ENCODE peak calls at places on chromosomes 16 and 17, in eight cellular contexts. O, M, S, C, X, U, W and F are unnamed samples. For H3K4me1, the result is how much of the 10 kb centered on the place peaks cover.

GRCh38 chr17:14318109-14318905 is 17.4 kb downstream of the HS3ST3B1 start:
- DNase-seq in O (no peak), M (no peak), S (no peak), C (no peak), X (no peak), U (no peak), W (no peak), F (no peak)

GRCh38 chr16:50434872-50435478 is 66.2 kb upstream of the BRD7 start:
- DNase-seq in O (no peak), M (no peak), S (no peak), C (no peak), X (no peak), U (no peak), W (no peak), F (no peak)

GRCh38 chr17:67431210-67432015 is 54.3 kb downstream of the PITPNC1 start:
- DNase-seq in O (no peak), M (no peak), S (no peak), C (no peak), X (peak), U (peak), W (no peak), F (no peak)

GRCh38 chr16:3536271-3536671 is 35.5 kb downstream of the CLUAP1 start:
- DNase-seq in O (no peak), M (no peak), S (no peak), C (no peak), X (no peak), U (peak), W (no peak), F (no peak)

GRCh38 chr16:80362816-80363215 is 178.0 kb upstream of the DYNLRB2 start:
- DNase-seq in O (no peak), M (no peak), S (no peak), C (no peak), X (no peak), U (no peak), W (no peak), F (no peak)

GRCh38 chr17:66638707-66639479 is 196.0 kb upstream of the CACNG5 start:
- DNase-seq in O (no peak), M (no peak), S (no peak), C (no peak), X (no peak), U (no peak), W (no peak), F (no peak)

GRCh38 chr17:2503627-2504026 is 8.1 kb downstream of the METTL16 start:
- DNase-seq in O (no peak), M (no peak), S (no peak), C (no peak), X (no peak), U (no peak), W (no peak), F (no peak)

GRCh38 chr16:66894948-66895696 is 14.8 kb downstream of the PDP2 start:
- DNase-seq in O (peak), M (peak), S (no peak), C (peak), X (peak), U (peak), W (peak), F (peak)

GRCh38 chr16:1998852-1999801 is 9.4 kb downstream of the SYNGR3 start:
- DNase-seq in O (no peak), M (no peak), S (peak), C (no peak), X (no peak), U (no peak), W (no peak), F (no peak)

GRCh38 chr17:63843387-63844292 is 1.2 kb upstream of the SMARCD2 start:
- DNase-seq in O (peak), M (peak), S (no peak), C (peak), X (peak), U (peak), W (no peak), F (no peak)

GRCh38 chr16:67024384-67024896 is 4.5 kb upstream of the CBFB start:
- DNase-seq in O (no peak), M (no peak), S (no peak), C (peak), X (no peak), U (no peak), W (no peak), F (no peak)

GRCh38 chr17:62110923-62111484 is 45.9 kb upstream of the MED13 start:
- DNase-seq in O (no peak), M (no peak), S (no peak), C (no peak), X (peak), U (no peak), W (no peak), F (no peak)

GRCh38 chr17:81392909-81393654 is 2.2 kb upstream of the BAHCC1 start:
- DNase-seq in O (no peak), M (no peak), S (peak), C (no peak), X (no peak), U (peak), W (no peak), F (no peak)

GRCh38 chr17:28582513-28582912 is 5.8 kb upstream of the ALDOC start:
- DNase-seq in O (no peak), M (no peak), S (no peak), C (no peak), X (no peak), U (no peak), W (no peak), F (no peak)

GRCh38 chr17:79420318-79421243 is 190.3 kb downstream of the RBFOX3 start:
- DNase-seq in O (no peak), M (no peak), S (no peak), C (no peak), X (peak), U (peak), W (no peak), F (no peak)

GRCh38 chr16:70162041-70162451 is 11.5 kb upstream of the CLEC18C start:
- DNase-seq in O (peak), M (peak), S (no peak), C (no peak), X (peak), U (peak), W (no peak), F (no peak)

DNA sequence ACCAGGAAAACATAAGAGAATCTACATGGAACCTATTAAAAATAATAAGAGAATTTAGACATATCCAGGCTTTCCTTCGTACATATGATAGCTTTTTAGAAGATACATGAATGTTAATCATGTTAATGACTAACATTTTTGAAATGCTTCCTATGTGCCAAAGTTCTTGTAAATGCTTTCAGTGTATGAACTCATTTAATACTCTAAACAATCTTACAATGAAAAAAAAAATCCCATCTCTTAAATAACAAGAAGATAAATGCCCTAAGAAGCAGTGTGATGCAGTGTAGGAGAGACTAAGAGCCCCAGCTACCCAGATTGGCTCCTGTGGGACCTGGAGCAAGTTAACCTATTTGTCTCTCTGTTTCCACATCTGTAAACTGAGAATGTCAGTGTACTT is 220.4 kb upstream of the MYOCD start:
- DNase-seq in O (no peak), M (no peak), S (no peak), C (no peak), X (no peak), U (no peak), W (no peak), F (no peak)
- H3K4me1 ChIP-seq in O (under half), M (under half), S (under half), C (under half), X (under half), U (under half), W (under half), F (under half)

GRCh38 chr16:71915350-71915749 is 20.0 kb downstream of the IST1 start:
- DNase-seq in O (no peak), M (no peak), S (no peak), C (no peak), X (no peak), U (no peak), W (no peak), F (no peak)
- H3K4me1 ChIP-seq in O (under half), M (under half), S (under half), C (under half), X (under half), U (under half), W (half or more), F (under half)

GRCh38 chr16:49281481-49281842 is at the start of gene CBLN1:
- DNase-seq in O (no peak), M (no peak), S (no peak), C (no peak), X (no peak), U (no peak), W (no peak), F (no peak)
- H3K4me1 ChIP-seq in O (under half), M (under half), S (under half), C (under half), X (under half), U (under half), W (half or more), F (under half)

DNA sequence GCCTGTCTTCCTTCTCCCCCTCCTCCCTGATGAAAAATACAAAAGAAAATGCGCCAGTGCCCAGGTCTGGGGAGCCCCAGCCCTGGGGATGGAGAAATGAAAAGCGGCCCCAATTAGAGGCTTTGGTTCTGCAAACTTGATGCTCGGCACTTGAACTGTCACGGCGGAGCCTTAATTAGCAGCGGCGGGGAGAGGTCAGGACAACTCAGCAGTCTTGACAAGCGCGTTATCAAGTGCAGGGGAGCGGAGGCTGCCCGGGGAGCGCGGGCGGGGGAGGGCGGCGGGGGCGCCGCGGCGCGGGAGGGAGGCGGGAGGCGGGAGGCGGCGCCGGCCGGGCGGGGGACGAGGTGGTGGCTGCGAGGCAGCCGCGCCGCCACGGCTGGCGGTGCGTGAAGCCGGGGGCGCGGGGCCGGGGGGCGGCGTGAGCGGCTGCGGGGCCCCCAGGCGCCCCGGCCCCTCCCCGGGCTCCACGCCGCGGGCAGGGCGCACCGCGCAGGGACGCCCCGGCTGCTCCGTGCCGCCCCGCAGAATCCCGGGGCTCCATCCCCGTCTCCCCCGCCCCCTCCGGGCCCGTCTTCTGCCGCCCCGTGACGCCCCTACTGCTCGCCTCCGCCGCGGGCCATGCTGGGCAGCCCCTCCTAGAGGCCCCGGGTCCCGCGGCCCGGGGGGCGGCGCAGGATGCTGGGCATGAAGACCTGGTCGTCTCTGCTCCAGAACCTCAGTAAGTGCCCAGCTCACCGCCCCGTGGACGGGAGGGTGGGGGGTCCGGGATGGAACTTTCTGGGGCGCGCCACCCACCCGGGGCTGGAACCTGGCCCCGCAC is 150.5 kb upstream of the GSE1 start:
- DNase-seq in O (no peak), M (no peak), S (no peak), C (no peak), X (no peak), U (no peak), W (no peak), F (no peak)
- H3K4me1 ChIP-seq in O (under half), M (under half), S (under half), C (half or more), X (under half), U (under half), W (half or more), F (under half)

DNA sequence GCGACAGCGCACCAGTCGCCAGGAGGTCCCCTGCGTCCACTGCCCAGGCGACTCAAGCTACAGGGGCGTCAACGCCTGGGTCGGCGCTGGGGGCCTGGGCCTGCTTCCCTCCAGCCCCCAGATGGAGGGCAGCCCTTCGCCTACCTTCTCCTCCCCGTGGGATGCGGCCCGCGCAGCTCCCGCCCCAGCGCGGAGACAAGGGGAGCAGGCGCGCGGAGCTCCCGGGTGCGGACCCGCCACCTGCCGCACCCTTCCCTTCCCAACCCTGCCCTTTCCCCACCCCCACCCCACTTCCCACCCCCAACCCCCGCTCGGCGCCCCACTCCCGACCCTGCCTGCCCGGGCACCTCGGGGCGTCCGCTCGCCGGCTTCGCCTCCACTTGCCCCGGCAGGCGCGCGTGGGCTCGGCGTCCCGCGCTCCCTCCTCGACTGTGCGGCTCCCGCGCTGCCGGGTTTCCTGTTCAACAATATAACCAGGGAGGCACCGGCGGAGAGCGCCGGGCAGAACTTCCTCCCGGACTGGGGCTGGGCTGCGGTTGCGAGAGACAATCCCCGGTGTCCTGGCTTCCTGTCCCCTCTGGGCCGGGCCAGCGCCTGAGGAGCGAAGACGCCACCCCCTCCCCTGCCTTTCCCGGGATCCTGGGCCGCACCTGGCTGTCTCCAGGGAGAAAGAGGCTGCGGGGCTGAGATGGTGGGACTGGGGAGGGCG is at the start of gene ARHGAP27:
- DNase-seq in O (peak), M (peak), S (peak), C (peak), X (no peak), U (peak), W (peak), F (peak)
- H3K4me1 ChIP-seq in O (under half), M (under half), S (under half), C (under half), X (under half), U (under half), W (half or more), F (under half)

GRCh38 chr16:58030136-58030840 is 4.7 kb downstream of the MMP15 start:
- DNase-seq in O (no peak), M (no peak), S (no peak), C (no peak), X (no peak), U (no peak), W (no peak), F (no peak)

GRCh38 chr16:58031016-58031800 is 5.7 kb downstream of the MMP15 start:
- DNase-seq in O (peak), M (no peak), S (no peak), C (no peak), X (no peak), U (no peak), W (no peak), F (no peak)

GRCh38 chr16:58034786-58035185 is 9.2 kb downstream of the MMP15 start:
- DNase-seq in O (no peak), M (no peak), S (no peak), C (no peak), X (no peak), U (no peak), W (no peak), F (no peak)

GRCh38 chr16:58034128-58034685 is 8.7 kb downstream of the MMP15 start:
- DNase-seq in O (no peak), M (no peak), S (peak), C (no peak), X (no peak), U (no peak), W (no peak), F (no peak)

DNA sequence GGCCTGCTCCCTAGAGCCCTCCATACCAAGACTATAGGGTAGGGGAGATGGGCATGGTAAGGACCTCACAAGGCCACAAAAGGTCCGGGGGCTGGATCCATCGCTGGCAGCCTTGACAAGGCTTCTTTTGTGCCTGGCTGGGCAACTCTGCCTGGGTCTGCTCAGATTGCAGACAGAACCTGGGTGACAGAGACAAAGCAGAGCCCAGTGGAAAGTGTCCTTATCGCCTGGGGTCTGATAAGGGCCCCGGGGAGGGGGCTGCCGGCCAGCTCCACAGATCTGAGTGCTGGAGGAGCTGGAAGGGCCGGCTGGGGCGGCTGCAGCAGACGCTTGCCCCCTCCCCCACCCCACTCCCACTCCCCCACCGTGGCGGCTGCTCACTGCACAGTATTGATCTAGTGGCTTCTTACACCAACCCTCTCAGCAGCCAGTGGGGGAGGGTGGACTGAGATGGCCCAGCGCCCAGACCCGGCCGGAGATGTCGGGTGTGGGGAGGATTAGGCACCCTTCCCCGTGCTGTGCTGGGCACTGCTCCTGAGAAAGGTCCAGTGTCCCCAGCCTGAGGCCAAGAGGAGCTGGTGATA is 7.2 kb downstream of the MMP15 start:
- DNase-seq in O (peak), M (no peak), S (peak), C (no peak), X (no peak), U (no peak), W (no peak), F (peak)
- H3K4me1 ChIP-seq in O (under half), M (under half), S (under half), C (under half), X (under half), U (under half), W (half or more), F (under half)

GRCh38 chr16:89152831-89153700 is 18.5 kb upstream of the CDH15 start:
- DNase-seq in O (no peak), M (no peak), S (no peak), C (no peak), X (no peak), U (no peak), W (no peak), F (no peak)
- H3K4me1 ChIP-seq in O (under half), M (under half), S (under half), C (under half), X (under half), U (under half), W (under half), F (under half)

GRCh38 chr17:17942846-17943245 is 29.4 kb downstream of the TOM1L2 start:
- DNase-seq in O (no peak), M (no peak), S (no peak), C (no peak), X (no peak), U (peak), W (no peak), F (no peak)
- H3K4me1 ChIP-seq in O (under half), M (under half), S (under half), C (half or more), X (half or more), U (under half), W (half or more), F (half or more)

DNA sequence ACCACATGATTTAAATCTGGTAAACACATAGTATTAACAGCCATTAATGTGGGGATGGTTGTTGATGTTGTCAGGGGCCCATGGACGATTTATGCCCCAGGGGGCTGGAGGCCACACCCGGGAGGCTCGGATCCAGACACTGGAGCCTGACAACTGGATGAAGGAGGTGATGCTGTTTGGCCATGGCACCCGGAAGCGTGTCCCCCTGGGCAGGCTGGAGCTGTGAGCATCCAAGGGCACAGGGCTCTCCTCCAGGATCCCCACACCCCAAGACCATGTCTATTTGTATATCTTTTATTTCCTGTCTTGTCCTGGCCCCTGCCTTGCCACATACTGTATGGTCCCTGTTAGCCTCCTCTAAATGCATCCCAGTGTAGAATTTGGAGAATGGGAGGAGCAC is 4.6 kb downstream of the RSAD1 start:
- DNase-seq in O (no peak), M (peak), S (no peak), C (no peak), X (no peak), U (no peak), W (no peak), F (no peak)
- H3K4me1 ChIP-seq in O (under half), M (under half), S (under half), C (under half), X (under half), U (under half), W (under half), F (under half)

GRCh38 chr16:8396463-8396862 is 193.8 kb downstream of the TMEM114 start:
- DNase-seq in O (no peak), M (no peak), S (no peak), C (no peak), X (no peak), U (no peak), W (no peak), F (no peak)

GRCh38 chr16:8403978-8404738 is 186.2 kb downstream of the TMEM114 start:
- DNase-seq in O (no peak), M (no peak), S (no peak), C (no peak), X (no peak), U (no peak), W (no peak), F (no peak)

GRCh38 chr16:8402981-8403853 is 187.1 kb downstream of the TMEM114 start:
- DNase-seq in O (no peak), M (no peak), S (no peak), C (peak), X (no peak), U (no peak), W (no peak), F (no peak)

GRCh38 chr16:8397223-8397622 is 193.1 kb downstream of the TMEM114 start:
- DNase-seq in O (no peak), M (no peak), S (no peak), C (no peak), X (no peak), U (no peak), W (no peak), F (no peak)

DNA sequence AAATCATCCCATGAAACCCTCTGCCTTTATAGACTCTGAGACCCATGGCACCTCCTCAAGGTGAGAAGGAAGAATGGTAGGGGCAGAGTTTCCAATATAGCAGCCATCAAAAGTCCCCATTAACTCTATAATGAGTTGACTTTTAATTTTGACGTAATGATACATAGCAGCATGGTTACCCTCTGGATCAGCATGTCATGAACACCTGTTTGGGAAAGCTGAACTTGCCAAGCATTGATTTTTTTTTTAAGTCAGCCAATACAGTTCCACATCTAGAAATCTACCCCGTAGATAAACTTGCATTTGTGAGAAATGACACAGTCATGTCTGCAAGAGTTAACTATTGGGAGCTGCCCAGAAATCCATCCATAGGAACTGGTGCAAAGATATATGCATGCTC is 191.8 kb downstream of the TMEM114 start:
- DNase-seq in O (no peak), M (no peak), S (no peak), C (no peak), X (no peak), U (no peak), W (no peak), F (no peak)
- H3K4me1 ChIP-seq in O (under half), M (under half), S (under half), C (under half), X (under half), U (under half), W (under half), F (under half)